ENCODE peak calls at places on chromosomes 6 and 20, in six cellular contexts. X, I, U, J, N and C are unnamed samples.

GRCh38 chr20:2335096-2335495 is 39.3 kb downstream of the TGM3 start:
- DNase-seq in X (no peak), U (no peak), I (no peak), N (no peak), J (no peak), C (no peak)

GRCh38 chr6:123895346-123895745 is 91.7 kb downstream of the NKAIN2 start:
- DNase-seq in N (no peak), U (no peak), X (no peak), I (no peak), J (no peak), C (no peak)

GRCh38 chr6:51472745-51473483 is 614.5 kb downstream of the PKHD1 start:
- DNase-seq in N (no peak), I (no peak), U (no peak), X (no peak), J (no peak), C (no peak)

GRCh38 chr20:59598625-59599310 is 5.6 kb upstream of the PHACTR3 start:
- DNase-seq in I (no peak), X (peak; percentile 23), N (no peak), U (no peak), J (no peak), C (peak; percentile 83)

GRCh38 chr20:53917145-53918009 is 153.0 kb downstream of the BCAS1 start:
- DNase-seq in U (no peak), N (peak; percentile 84), J (no peak), I (no peak), X (peak; percentile 95), C (no peak)

GRCh38 chr6:81997091-81997926 is 244.8 kb upstream of the TENT5A start:
- DNase-seq in I (no peak), U (no peak), X (peak; percentile 89), N (peak; percentile 77), J (no peak), C (no peak)

GRCh38 chr20:34301587-34302311 is 1.4 kb downstream of the AHCY start:
- DNase-seq in N (no peak), U (no peak), X (no peak), J (no peak), I (no peak), C (peak; percentile 60)

GRCh38 chr6:17418281-17419188 is 25.1 kb downstream of the CAP2 start:
- DNase-seq in N (peak; percentile 64), J (no peak), I (no peak), U (no peak), X (peak; percentile 86), C (peak; percentile 67)

GRCh38 chr6:162177733-162178132 is 549.8 kb downstream of the PRKN start:
- DNase-seq in I (no peak), U (no peak), J (peak; percentile 56), X (no peak), N (no peak), C (peak; percentile 44)

GRCh38 chr6:34556031-34556471 is at the start of gene SPDEF:
- DNase-seq in N (no peak), X (no peak), I (no peak), U (no peak), J (no peak), C (no peak)